ENCODE peak calls at places on chromosomes 2 and 18, in nine cellular contexts. H is A549; Z is CD8-positive, alpha-beta T cell; P is ascending aorta; A is cardiac muscle cell; M is GM12878; C is colonic mucosa; I is GM23248; F is kidney. L is an unnamed sample. For H3K4me1, the result is how much of the 10 kb centered on the place peaks cover.

GRCh38 chr2:201964631-201965206 is 68.9 kb upstream of the FZD7 start:
- DNase-seq in H (no peak), Z (peak), P (no peak), A (no peak), M (no peak), C (no peak), I (no peak), F (peak), L (no peak)

GRCh38 chr2:103784271-103784670 is 1022.4 kb downstream of the TMEM182 start:
- DNase-seq in H (no peak), Z (no peak), P (no peak), A (no peak), M (no peak), C (no peak), I (no peak), F (no peak), L (no peak)

GRCh38 chr2:8611712-8612111 is 70.1 kb upstream of the ID2 start:
- DNase-seq in H (no peak), Z (no peak), P (peak), A (no peak), M (no peak), C (peak), I (no peak), F (no peak), L (no peak)

GRCh38 chr2:159349674-159350299 is 63.3 kb upstream of the WDSUB1 start:
- DNase-seq in H (no peak), Z (no peak), P (no peak), A (no peak), M (no peak), C (no peak), I (peak), F (no peak), L (no peak)

GRCh38 chr2:187313831-187314230 is 134.2 kb downstream of the CALCRL start:
- DNase-seq in H (no peak), Z (no peak), P (no peak), A (no peak), M (no peak), C (no peak), I (no peak), F (no peak), L (no peak)

GRCh38 chr18:10437837-10438236 is 16.6 kb upstream of the APCDD1 start:
- DNase-seq in H (peak), Z (no peak), P (no peak), A (no peak), M (no peak), C (no peak), I (no peak), F (no peak), L (no peak)

GRCh38 chr2:113854970-113855740 is 34.7 kb upstream of the ACTR3 start:
- DNase-seq in H (no peak), Z (no peak), P (no peak), A (no peak), M (no peak), C (no peak), I (no peak), F (no peak), L (no peak)

GRCh38 chr2:167103757-167104133 is 215.5 kb downstream of the XIRP2 start:
- DNase-seq in H (no peak), Z (no peak), P (no peak), A (no peak), M (no peak), C (no peak), I (no peak), F (no peak), L (no peak)

GRCh38 chr2:63525905-63526304 is 62.4 kb downstream of the WDPCP start:
- DNase-seq in H (no peak), Z (no peak), P (no peak), A (no peak), M (no peak), C (no peak), I (no peak), F (no peak), L (no peak)

GRCh38 chr2:142915502-142915901 is 38.0 kb downstream of the KYNU start:
- DNase-seq in H (no peak), Z (no peak), P (no peak), A (no peak), M (no peak), C (no peak), I (no peak), F (no peak), L (no peak)

GRCh38 chr18:8121091-8121490 is 488.1 kb upstream of the RAB12 start:
- DNase-seq in H (no peak), Z (no peak), P (no peak), A (no peak), M (no peak), C (no peak), I (peak), F (no peak), L (no peak)

GRCh38 chr18:8121942-8122480 is 487.2 kb upstream of the RAB12 start:
- DNase-seq in H (peak), Z (no peak), P (no peak), A (no peak), M (no peak), C (no peak), I (peak), F (no peak), L (no peak)

GRCh38 chr18:8116346-8117007 is 492.8 kb upstream of the RAB12 start:
- DNase-seq in H (peak), Z (no peak), P (no peak), A (no peak), M (no peak), C (no peak), I (peak), F (no peak), L (no peak)

GRCh38 chr18:8114480-8114879 is 494.8 kb upstream of the RAB12 start:
- DNase-seq in H (no peak), Z (no peak), P (no peak), A (no peak), M (no peak), C (no peak), I (no peak), F (no peak), L (no peak)

DNA sequence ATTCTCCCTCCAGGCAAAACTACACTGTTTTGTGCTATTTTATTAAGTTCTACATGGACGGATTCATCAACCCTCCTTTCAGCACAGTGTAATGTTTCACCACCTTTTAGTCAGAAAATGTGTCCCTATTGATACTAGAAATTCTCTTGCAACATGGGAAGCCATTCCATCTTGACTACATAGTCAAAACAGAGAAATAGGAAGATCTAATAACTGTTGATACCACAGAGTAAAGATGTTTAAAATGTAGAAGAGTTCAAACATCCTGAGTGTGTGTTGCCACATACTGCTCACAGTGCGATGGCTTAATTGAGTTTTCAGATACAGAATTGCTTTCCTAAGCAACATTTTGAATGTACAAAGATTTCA is 492.2 kb upstream of the RAB12 start:
- DNase-seq in H (peak), Z (no peak), P (no peak), A (no peak), M (no peak), C (no peak), I (peak), F (no peak), L (no peak)
- H3K4me3 ChIP-seq in H (no peak), Z (no peak), P (no peak), A (no peak), M (no peak), C (no peak), I (peak), F (no peak), L (no peak)

DNA sequence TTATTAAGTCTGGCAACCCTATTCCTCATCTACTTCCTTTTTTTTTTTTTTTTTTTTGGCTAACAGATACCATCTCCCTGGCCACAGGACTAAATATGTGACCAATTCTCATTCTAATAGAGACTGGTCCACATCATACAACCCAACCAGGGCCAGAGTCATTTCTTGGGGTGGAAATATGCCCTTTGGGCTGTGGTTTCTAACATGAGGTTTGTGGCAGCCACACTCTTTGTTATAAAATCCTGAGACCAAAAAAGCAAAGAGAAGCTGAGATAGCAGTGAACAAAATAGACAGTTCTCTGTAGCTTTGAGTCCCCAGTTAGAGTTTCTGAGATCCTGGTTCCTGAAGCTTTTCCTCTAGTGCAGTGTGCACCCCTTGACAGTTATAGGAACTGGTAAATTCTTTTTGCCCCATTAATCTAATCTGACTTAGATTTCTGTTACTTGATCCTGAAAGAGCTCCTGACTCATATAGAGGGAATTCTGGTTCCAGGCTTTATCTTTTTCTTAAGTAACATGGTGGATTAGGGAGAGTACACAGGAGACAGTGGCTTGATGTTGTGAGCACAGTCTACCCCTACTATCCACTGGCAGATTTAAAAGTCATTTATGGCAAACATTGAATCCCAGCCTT is 86.8 kb downstream of the MAIP1 start:
- DNase-seq in H (no peak), Z (no peak), P (no peak), A (no peak), M (no peak), C (no peak), I (peak), F (no peak), L (no peak)
- H3K4me1 ChIP-seq in H (under half), Z (under half), P (under half), A (under half), M (under half), C (under half), I (under half), F (under half), L (under half)

DNA sequence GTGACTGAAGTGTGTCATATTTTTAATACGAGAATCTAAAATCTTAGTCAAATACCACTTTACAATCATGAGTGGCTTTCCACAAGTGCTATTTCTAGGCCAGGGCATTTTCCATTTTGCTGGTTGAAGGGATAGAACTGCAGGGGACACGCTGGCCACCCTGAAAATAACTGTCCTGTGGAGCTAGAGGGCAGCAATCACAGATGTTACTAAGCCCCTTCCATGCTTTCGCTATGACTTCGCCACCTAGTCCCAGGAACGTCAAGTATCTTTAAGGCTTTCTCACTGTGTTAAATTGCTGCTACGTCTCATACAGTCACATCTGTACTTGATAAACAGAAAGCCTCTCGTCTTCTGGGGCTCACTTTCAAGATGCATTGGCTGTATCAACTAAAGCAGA is 171.8 kb downstream of the CDH2 start:
- DNase-seq in H (no peak), Z (no peak), P (no peak), A (peak), M (no peak), C (no peak), I (no peak), F (no peak), L (no peak)
- H3K4me3 ChIP-seq in H (no peak), Z (no peak), P (no peak), A (no peak), M (no peak), C (no peak), I (no peak), F (no peak), L (no peak)

DNA sequence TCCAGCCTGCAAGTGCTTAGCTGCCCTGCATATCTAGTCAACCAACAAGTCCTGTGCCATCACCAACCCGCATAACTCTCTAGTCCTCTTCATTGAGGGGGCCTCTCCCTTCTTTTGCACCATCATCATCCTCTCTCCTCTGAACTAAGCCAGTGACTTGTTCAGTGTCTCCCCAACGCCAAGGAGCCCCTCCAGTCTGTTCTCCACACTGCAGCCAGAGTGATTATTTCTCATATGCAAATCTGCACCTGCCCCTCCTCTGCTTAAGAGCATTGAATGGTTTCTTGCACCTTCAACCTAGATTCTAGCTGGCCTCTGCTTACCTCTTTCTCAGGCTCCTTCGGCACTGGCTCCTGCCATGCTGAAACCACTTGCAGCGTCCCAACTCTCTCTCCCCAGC is 141.8 kb downstream of the FAM161A start:
- DNase-seq in H (no peak), Z (no peak), P (no peak), A (no peak), M (no peak), C (no peak), I (no peak), F (no peak), L (no peak)
- H3K4me1 ChIP-seq in H (under half), Z (under half), P (under half), A (under half), M (under half), C (under half), I (under half), F (under half), L (under half)

GRCh38 chr2:175600024-175600831 is 401.8 kb downstream of the LNPK start:
- DNase-seq in H (no peak), Z (no peak), P (no peak), A (peak), M (no peak), C (no peak), I (peak), F (no peak), L (no peak)
- H3K4me3 ChIP-seq in H (no peak), Z (no peak), P (no peak), A (no peak), M (no peak), C (no peak), I (peak), F (no peak), L (no peak)

DNA sequence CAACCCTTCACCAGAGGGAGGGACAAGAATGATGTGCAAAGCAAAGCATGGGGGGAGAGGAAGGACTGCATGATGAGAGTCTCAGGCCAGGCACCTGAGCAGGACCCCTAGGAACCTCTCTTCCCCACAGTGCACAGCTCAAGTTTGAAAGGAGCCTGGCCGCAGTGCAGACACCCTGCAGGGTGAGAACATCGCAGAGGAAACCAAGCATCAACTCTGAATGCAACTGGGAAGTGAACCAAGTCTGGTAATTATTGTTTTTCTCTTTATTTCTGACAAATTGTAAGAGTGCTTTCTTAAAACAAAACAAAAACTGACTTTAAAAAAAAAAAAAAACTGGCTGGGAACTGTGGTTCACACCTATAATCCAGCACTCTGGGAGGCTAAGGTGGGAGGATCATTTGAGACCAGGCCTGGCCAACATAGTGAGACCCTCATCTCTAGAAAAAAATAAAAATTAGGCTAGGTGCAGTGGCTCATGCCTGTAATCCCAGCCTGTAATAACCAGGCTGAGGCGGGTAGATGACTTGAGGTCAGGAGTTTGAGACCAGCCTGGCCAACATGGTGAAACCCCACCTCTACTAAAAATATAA is 15.3 kb downstream of the NPC1 start:
- DNase-seq in H (no peak), Z (peak), P (no peak), A (no peak), M (no peak), C (no peak), I (no peak), F (no peak), L (no peak)
- H3K4me1 ChIP-seq in H (under half), Z (under half), P (under half), A (under half), M (under half), C (under half), I (under half), F (under half), L (under half)

GRCh38 chr2:189614585-189614984 is 34.0 kb upstream of the SLC40A1 start:
- DNase-seq in H (no peak), Z (no peak), P (no peak), A (no peak), M (no peak), C (no peak), I (no peak), F (no peak), L (no peak)

GRCh38 chr2:189609853-189610252 is 29.3 kb upstream of the SLC40A1 start:
- DNase-seq in H (no peak), Z (no peak), P (no peak), A (no peak), M (no peak), C (no peak), I (peak), F (no peak), L (no peak)

GRCh38 chr2:189610700-189611099 is 30.1 kb upstream of the SLC40A1 start:
- DNase-seq in H (no peak), Z (no peak), P (no peak), A (no peak), M (no peak), C (no peak), I (no peak), F (no peak), L (no peak)

GRCh38 chr2:189613650-189614420 is 33.2 kb upstream of the SLC40A1 start:
- DNase-seq in H (peak), Z (no peak), P (no peak), A (peak), M (no peak), C (no peak), I (peak), F (no peak), L (no peak)

GRCh38 chr2:189613077-189613636 is 32.6 kb upstream of the SLC40A1 start:
- DNase-seq in H (peak), Z (no peak), P (peak), A (peak), M (no peak), C (no peak), I (peak), F (no peak), L (no peak)
- H3K4me3 ChIP-seq in H (peak), Z (no peak), P (peak), A (no peak), M (no peak), C (peak), I (peak), F (peak), L (peak)

GRCh38 chr2:97871096-97871780 is 124.5 kb downstream of the TMEM131 start:
- DNase-seq in H (peak), Z (no peak), P (no peak), A (no peak), M (no peak), C (no peak), I (peak), F (no peak), L (no peak)

GRCh38 chr2:97869722-97870346 is 125.9 kb downstream of the TMEM131 start:
- DNase-seq in H (no peak), Z (no peak), P (no peak), A (no peak), M (no peak), C (no peak), I (no peak), F (no peak), L (no peak)

GRCh38 chr2:97868986-97869721 is 126.6 kb downstream of the TMEM131 start:
- DNase-seq in H (peak), Z (no peak), P (peak), A (peak), M (no peak), C (peak), I (peak), F (no peak), L (peak)

DNA sequence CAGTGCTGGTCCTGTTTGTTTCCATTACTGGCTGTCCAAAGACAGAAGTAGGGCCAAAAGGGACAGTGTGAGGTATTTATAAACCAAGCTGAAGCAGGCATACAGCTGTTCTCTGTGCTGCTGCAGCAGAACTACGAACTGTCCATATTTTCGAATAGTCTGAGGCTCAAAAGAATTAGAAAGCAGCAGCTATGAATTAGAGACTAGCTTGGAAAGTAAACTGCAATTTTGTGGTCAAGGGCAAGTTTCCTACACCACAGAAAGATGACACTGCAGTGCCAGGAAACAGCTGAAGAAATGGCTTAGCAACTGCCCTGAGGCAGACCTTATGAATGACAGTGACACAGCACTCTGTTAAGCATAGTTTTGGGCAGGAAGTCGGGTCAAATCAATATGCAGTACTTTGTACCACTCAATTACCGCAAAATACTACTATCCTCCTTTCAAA is 125.3 kb downstream of the TMEM131 start:
- DNase-seq in H (peak), Z (peak), P (no peak), A (peak), M (peak), C (no peak), I (peak), F (no peak), L (no peak)
- H3K4me1 ChIP-seq in H (under half), Z (under half), P (under half), A (under half), M (under half), C (under half), I (under half), F (under half), L (under half)

L was measured in thoracic aorta.